ENCODE peak calls at places on chromosomes 11 and 22, in seven cellular contexts. H is K562, F is GM12878, D is GM12891, U is SK-N-SH, J is HepG2, M is H1. A is an unnamed sample.

GRCh38 chr11:117868815-117869642 is 7.4 kb downstream of the FXYD6 start:
- DNase-seq in U (no peak), F (no peak), M (no peak), H (no peak), J (no peak), D (no peak), A (no peak)

GRCh38 chr22:46122511-46122971 is 27.8 kb upstream of the PPARA start:
- DNase-seq in F (no peak), U (peak), J (peak), M (no peak), H (peak), D (peak), A (peak)

GRCh38 chr11:10556590-10556989 is 11.9 kb downstream of the LYVE1 start:
- DNase-seq in J (no peak), F (no peak), M (no peak), D (no peak), H (no peak), U (no peak), A (no peak)

GRCh38 chr11:12668166-12668565 is 6.1 kb upstream of the TEAD1 start:
- DNase-seq in D (no peak), M (no peak), J (no peak), F (no peak), U (no peak), H (no peak), A (no peak)

GRCh38 chr11:111733655-111734088 is 32.5 kb downstream of the PPP2R1B start:
- DNase-seq in D (no peak), M (no peak), U (no peak), J (no peak), H (no peak), F (no peak), A (no peak)

GRCh38 chr11:119700536-119701346 is 28.3 kb downstream of the NECTIN1 start:
- DNase-seq in F (no peak), D (no peak), H (no peak), U (no peak), J (peak), M (no peak), A (no peak)

GRCh38 chr11:115930886-115931537 is 426.8 kb upstream of the CADM1 start:
- DNase-seq in H (no peak), D (no peak), J (no peak), U (no peak), M (no peak), F (no peak), A (no peak)

GRCh38 chr11:19642185-19642591 is 70.4 kb upstream of the NAV2 start:
- DNase-seq in F (no peak), J (no peak), H (no peak), M (no peak), U (no peak), D (no peak), A (no peak)

GRCh38 chr11:114065094-114065493 is 5.6 kb downstream of the ZBTB16 start:
- DNase-seq in F (no peak), H (no peak), U (no peak), D (no peak), M (no peak), J (no peak), A (no peak)

GRCh38 chr22:36701941-36702640 is 1.5 kb downstream of the CACNG2 start:
- DNase-seq in J (no peak), F (no peak), M (no peak), D (no peak), H (no peak), U (peak), A (no peak)

GRCh38 chr11:106961518-106961917 is 56.8 kb downstream of the GUCY1A2 start:
- DNase-seq in M (no peak), D (no peak), U (no peak), H (no peak), J (no peak), F (no peak), A (no peak)

GRCh38 chr22:23066200-23067022 is 3.9 kb upstream of the GNAZ start:
- DNase-seq in J (no peak), M (no peak), H (no peak), F (no peak), U (no peak), D (no peak), A (peak)

GRCh38 chr11:34358258-34358665 is 452 bp upstream of the ABTB2 start:
- DNase-seq in M (no peak), D (peak), U (no peak), J (peak), H (peak), F (no peak), A (peak)

GRCh38 chr11:117384045-117384444 is 56.4 kb downstream of the CEP164 start:
- DNase-seq in F (no peak), M (no peak), D (no peak), H (no peak), U (no peak), J (peak), A (no peak)

GRCh38 chr22:46081831-46082210 is 68.5 kb upstream of the PPARA start:
- DNase-seq in H (no peak), D (no peak), J (no peak), F (no peak), U (no peak), M (no peak), A (no peak)

GRCh38 chr22:46068908-46069481 is 81.3 kb upstream of the PPARA start:
- DNase-seq in U (no peak), H (no peak), M (no peak), D (no peak), F (no peak), J (no peak), A (no peak)

DNA sequence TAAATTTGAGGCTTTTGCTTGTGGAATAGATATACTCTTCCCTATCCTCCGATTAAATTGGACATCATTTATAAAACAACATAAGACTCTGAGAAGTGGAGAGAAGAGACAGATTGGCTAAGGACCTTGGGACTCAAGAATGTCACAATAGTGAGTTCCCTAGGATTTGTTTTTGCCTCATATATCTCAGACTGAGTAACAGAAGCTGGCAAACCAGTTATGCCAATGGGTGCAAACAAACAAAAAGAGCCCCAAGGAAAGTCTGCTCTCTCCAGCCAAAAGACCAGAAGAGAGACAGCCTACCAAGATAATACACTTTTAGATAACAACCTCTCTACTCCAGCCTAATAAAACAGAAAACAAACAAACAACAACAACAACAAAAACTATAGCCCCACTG is 28.9 kb downstream of the DEUP1 start:
- DNase-seq in H (no peak), D (no peak), J (no peak), U (no peak), M (no peak), F (no peak), A (no peak)
- TF ChIP-seq TAF1 in H (no peak), D (no peak), J (no peak), U (no peak), M (no peak), F (no peak), A (no peak)

DNA sequence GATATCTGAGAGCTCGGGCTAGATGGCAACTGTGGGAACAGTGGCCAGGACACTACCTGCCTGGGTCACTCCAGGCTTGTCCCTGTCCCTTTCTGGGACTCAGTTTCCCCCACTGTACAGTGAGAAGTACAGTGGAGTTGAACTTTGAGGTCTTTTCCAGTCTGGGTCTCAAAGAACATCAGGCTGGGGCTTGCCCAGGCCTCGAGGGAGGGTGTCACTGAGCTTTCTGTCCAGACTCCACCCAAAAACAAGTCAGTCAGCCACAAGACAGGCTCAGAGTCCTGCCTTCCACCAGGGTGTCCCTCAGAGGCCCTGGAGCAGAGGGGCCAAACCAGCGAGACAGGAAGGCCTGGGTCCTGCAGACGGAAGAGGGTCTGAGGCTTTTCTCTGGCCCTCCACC is 2.0 kb upstream of the PLA2G3 start:
- DNase-seq in M (no peak), U (no peak), F (no peak), D (no peak), J (no peak), H (no peak), A (no peak)
- TF ChIP-seq TAF1 in M (no peak), U (no peak), F (no peak), D (no peak), J (no peak), H (no peak), A (no peak)

GRCh38 chr11:121198491-121198890 is 94.1 kb upstream of the SC5D start:
- DNase-seq in D (no peak), U (no peak), H (no peak), M (no peak), F (no peak), J (no peak), A (no peak)

GRCh38 chr11:121199516-121199915 is 93.1 kb upstream of the SC5D start:
- DNase-seq in M (no peak), J (no peak), U (peak), D (no peak), H (no peak), F (no peak), A (no peak)

GRCh38 chr11:121191787-121192186 is 90.7 kb downstream of the TECTA start:
- DNase-seq in U (no peak), F (no peak), J (no peak), H (no peak), D (no peak), M (no peak), A (no peak)

GRCh38 chr11:121194731-121195596 is 93.9 kb downstream of the TECTA start:
- DNase-seq in M (no peak), H (peak), U (peak), D (peak), F (peak), J (peak), A (peak)
- TF ChIP-seq TAF1 in M (no peak), H (no peak), U (no peak), D (no peak), F (no peak), J (no peak), A (no peak)

GRCh38 chr11:108218912-108219783 is 3.3 kb downstream of the NPAT start:
- DNase-seq in D (no peak), J (no peak), U (no peak), M (no peak), F (no peak), H (peak), A (no peak)
- TF ChIP-seq TAF1 in D (no peak), J (no peak), U (no peak), M (no peak), F (no peak), H (no peak), A (no peak)

GRCh38 chr11:67376873-67377808 is 3.7 kb upstream of the CLCF1 start:
- DNase-seq in M (no peak), U (no peak), J (no peak), D (no peak), F (no peak), H (no peak), A (no peak)
- TF ChIP-seq TAF1 in M (no peak), U (no peak), J (no peak), D (no peak), F (no peak), H (no peak), A (no peak)

A was measured in GM12892.